ENCODE peak calls at places on chromosomes 5 and 9, in eight cellular contexts. One of them, this sample, is unnamed.

GRCh38 chr5:138533973-138534941 is 8.8 kb downstream of the ETF1 start:
- DNase-seq in osteocyte: no peak
- DNase-seq in NCI-H82: no peak
- DNase-seq in mammary epithelial cell: no peak
- DNase-seq in heart left ventricle: no peak
- DNase-seq in memory B cell: no peak
- DNase-seq in NCI-H1105 treated with DMSO at 0.1 percent for 48 hours: no peak
- DNase-seq in HuH-7: no peak
- DNase-seq in this sample: no peak

GRCh38 chr5:135133698-135134515 is 99.9 kb upstream of the PITX1 start:
- DNase-seq in osteocyte: no peak
- DNase-seq in NCI-H82: no peak
- DNase-seq in mammary epithelial cell: no peak
- DNase-seq in heart left ventricle: no peak
- DNase-seq in memory B cell: no peak
- DNase-seq in NCI-H1105 treated with DMSO at 0.1 percent for 48 hours: no peak
- DNase-seq in HuH-7: peak
- DNase-seq in this sample: no peak

GRCh38 chr5:108141676-108142075 is 240.2 kb downstream of the FBXL17 start:
- DNase-seq in osteocyte: no peak
- DNase-seq in NCI-H82: no peak
- DNase-seq in mammary epithelial cell: peak
- DNase-seq in heart left ventricle: no peak
- DNase-seq in memory B cell: no peak
- DNase-seq in NCI-H1105 treated with DMSO at 0.1 percent for 48 hours: no peak
- DNase-seq in HuH-7: no peak
- DNase-seq in this sample: no peak

GRCh38 chr5:22780756-22781155 is 72.4 kb downstream of the CDH12 start:
- DNase-seq in osteocyte: no peak
- DNase-seq in NCI-H82: no peak
- DNase-seq in mammary epithelial cell: no peak
- DNase-seq in heart left ventricle: no peak
- DNase-seq in memory B cell: no peak
- DNase-seq in NCI-H1105 treated with DMSO at 0.1 percent for 48 hours: peak
- DNase-seq in HuH-7: no peak
- DNase-seq in this sample: no peak

GRCh38 chr5:34791761-34792244 is 47.2 kb upstream of the TTC23L start:
- DNase-seq in osteocyte: no peak
- DNase-seq in NCI-H82: no peak
- DNase-seq in mammary epithelial cell: no peak
- DNase-seq in heart left ventricle: no peak
- DNase-seq in memory B cell: no peak
- DNase-seq in NCI-H1105 treated with DMSO at 0.1 percent for 48 hours: no peak
- DNase-seq in HuH-7: no peak
- DNase-seq in this sample: no peak

GRCh38 chr5:2758632-2759031 is 7.2 kb upstream of the IRX2 start:
- DNase-seq in osteocyte: no peak
- DNase-seq in NCI-H82: no peak
- DNase-seq in mammary epithelial cell: peak
- DNase-seq in heart left ventricle: no peak
- DNase-seq in memory B cell: no peak
- DNase-seq in NCI-H1105 treated with DMSO at 0.1 percent for 48 hours: no peak
- DNase-seq in HuH-7: no peak
- DNase-seq in this sample: no peak

GRCh38 chr9:112443200-112443599 is 43.4 kb upstream of the KIAA1958 start:
- DNase-seq in osteocyte: no peak
- DNase-seq in NCI-H82: peak
- DNase-seq in mammary epithelial cell: no peak
- DNase-seq in heart left ventricle: no peak
- DNase-seq in memory B cell: no peak
- DNase-seq in NCI-H1105 treated with DMSO at 0.1 percent for 48 hours: no peak
- DNase-seq in HuH-7: peak
- DNase-seq in this sample: no peak

GRCh38 chr9:10112070-10112469 is 500.7 kb downstream of the PTPRD start:
- DNase-seq in osteocyte: no peak
- DNase-seq in NCI-H82: peak
- DNase-seq in mammary epithelial cell: no peak
- DNase-seq in heart left ventricle: no peak
- DNase-seq in memory B cell: no peak
- DNase-seq in NCI-H1105 treated with DMSO at 0.1 percent for 48 hours: peak
- DNase-seq in HuH-7: no peak
- DNase-seq in this sample: no peak

GRCh38 chr5:163649522-163649921 is 144.1 kb downstream of the MAT2B start:
- DNase-seq in osteocyte: no peak
- DNase-seq in NCI-H82: peak
- DNase-seq in mammary epithelial cell: peak
- DNase-seq in heart left ventricle: no peak
- DNase-seq in memory B cell: no peak
- DNase-seq in NCI-H1105 treated with DMSO at 0.1 percent for 48 hours: no peak
- DNase-seq in HuH-7: no peak
- DNase-seq in this sample: no peak

GRCh38 chr5:174273325-174273724 is 227.8 kb downstream of the NSG2 start:
- DNase-seq in osteocyte: no peak
- DNase-seq in NCI-H82: no peak
- DNase-seq in mammary epithelial cell: no peak
- DNase-seq in heart left ventricle: no peak
- DNase-seq in memory B cell: no peak
- DNase-seq in NCI-H1105 treated with DMSO at 0.1 percent for 48 hours: no peak
- DNase-seq in HuH-7: no peak
- DNase-seq in this sample: no peak

GRCh38 chr9:130732793-130733221 is 39.2 kb downstream of the EXOSC2 start:
- DNase-seq in osteocyte: no peak
- DNase-seq in NCI-H82: no peak
- DNase-seq in mammary epithelial cell: no peak
- DNase-seq in heart left ventricle: no peak
- DNase-seq in memory B cell: no peak
- DNase-seq in NCI-H1105 treated with DMSO at 0.1 percent for 48 hours: no peak
- DNase-seq in HuH-7: no peak
- DNase-seq in this sample: no peak

GRCh38 chr5:95842955-95843544 is 20.5 kb upstream of the GLRX start:
- DNase-seq in osteocyte: peak
- DNase-seq in NCI-H82: no peak
- DNase-seq in mammary epithelial cell: no peak
- DNase-seq in heart left ventricle: peak
- DNase-seq in memory B cell: peak
- DNase-seq in NCI-H1105 treated with DMSO at 0.1 percent for 48 hours: no peak
- DNase-seq in HuH-7: no peak
- DNase-seq in this sample: peak

This sample was measured in spleen.